ENCODE peak calls at places on chromosomes 12 and 14, in four cellular contexts. G is left ventricle myocardium inferior, U is BJ, A is fibroblast of lung. J is an unnamed sample.

GRCh38 chr14:24798911-24799310 is 164.9 kb upstream of the GZMB start:
- DNase-seq in U (no peak), A (no peak), G (no peak), J (no peak)

GRCh38 chr12:115866909-115867525 is 410.5 kb downstream of the MED13L start:
- DNase-seq in A (no peak), U (no peak), G (no peak), J (no peak)

GRCh38 chr12:52372216-52373154 is 5.2 kb upstream of the KRT85 start:
- DNase-seq in U (peak), A (peak), G (peak), J (peak)

GRCh38 chr12:85947286-85947685 is 73.2 kb downstream of the NTS start:
- DNase-seq in U (no peak), A (no peak), G (no peak), J (no peak)

GRCh38 chr12:107296681-107297086 is 203.3 kb upstream of the CRY1 start:
- DNase-seq in A (peak), U (no peak), G (no peak), J (no peak)

GRCh38 chr14:72742682-72743195 is 151.2 kb downstream of the DPF3 start:
- DNase-seq in G (no peak), A (no peak), U (no peak), J (no peak)

GRCh38 chr12:120155072-120155471 is 38.5 kb upstream of the RAB35 start:
- DNase-seq in G (no peak), U (no peak), A (no peak), J (no peak)

GRCh38 chr12:106601031-106601430 is 18.2 kb downstream of the RFX4 start:
- DNase-seq in U (no peak), A (no peak), G (no peak), J (no peak)

GRCh38 chr14:52267501-52268190 is at the start of gene PTGDR:
- DNase-seq in A (peak), G (peak), U (no peak), J (no peak)

GRCh38 chr12:53044052-53044581 is 5.7 kb upstream of the TNS2 start:
- DNase-seq in G (peak), A (no peak), U (no peak), J (no peak)

GRCh38 chr14:42023452-42023851 is 416.8 kb downstream of the LRFN5 start:
- DNase-seq in G (no peak), U (no peak), A (no peak), J (no peak)

GRCh38 chr14:97602438-97603117 is 805.4 kb downstream of the VRK1 start:
- DNase-seq in U (no peak), G (no peak), A (no peak), J (no peak)

GRCh38 chr14:38098074-38098846 is 109.4 kb upstream of the SSTR1 start:
- DNase-seq in G (no peak), U (peak), A (peak), J (no peak)

GRCh38 chr12:49304161-49304560 is 9.2 kb downstream of the PRPH start:
- DNase-seq in U (peak), G (no peak), A (peak), J (peak)

GRCh38 chr12:82554529-82554928 is 132.2 kb upstream of the TMTC2 start:
- DNase-seq in A (peak), U (no peak), G (no peak), J (no peak)

GRCh38 chr12:68317047-68317667 is 15.0 kb downstream of the MDM1 start:
- DNase-seq in A (peak), G (no peak), U (no peak), J (no peak)

GRCh38 chr14:35301334-35302210 is 9.4 kb downstream of the PSMA6 start:
- DNase-seq in G (no peak), A (no peak), U (no peak), J (no peak)

GRCh38 chr14:39229601-39230110 is 4.1 kb upstream of the MIA2 start:
- DNase-seq in A (no peak), U (no peak), G (no peak), J (no peak)

GRCh38 chr12:3205742-3206519 is 128.8 kb downstream of the TSPAN9 start:
- DNase-seq in G (no peak), U (no peak), A (peak), J (no peak)

GRCh38 chr14:20671597-20672283 is 12.6 kb upstream of the RNASE4 start:
- DNase-seq in G (no peak), U (no peak), A (no peak), J (no peak)

GRCh38 chr12:120539303-120539702 is 5.1 kb downstream of the RNF10 start:
- DNase-seq in G (no peak), U (no peak), A (peak), J (no peak)

GRCh38 chr12:70154960-70155589 is 88.2 kb upstream of the CNOT2 start:
- DNase-seq in A (no peak), U (no peak), G (no peak), J (peak)

GRCh38 chr12:24561882-24562760 is 386.8 kb downstream of the BCAT1 start:
- DNase-seq in A (peak), U (no peak), G (peak), J (no peak)

GRCh38 chr12:24562761-24563392 is 386.0 kb downstream of the BCAT1 start:
- DNase-seq in U (no peak), A (peak), G (peak), J (no peak)

GRCh38 chr12:24560192-24560591 is 388.7 kb downstream of the BCAT1 start:
- DNase-seq in U (no peak), A (peak), G (no peak), J (no peak)

GRCh38 chr12:24561411-24561871 is 387.5 kb downstream of the BCAT1 start:
- DNase-seq in G (no peak), U (no peak), A (peak), J (no peak)

GRCh38 chr12:24560867-24561266 is 388.0 kb downstream of the BCAT1 start:
- DNase-seq in A (no peak), G (no peak), U (no peak), J (no peak)
- H3K4me3 ChIP-seq in A (peak), G (peak), U (no peak), J (peak)

DNA sequence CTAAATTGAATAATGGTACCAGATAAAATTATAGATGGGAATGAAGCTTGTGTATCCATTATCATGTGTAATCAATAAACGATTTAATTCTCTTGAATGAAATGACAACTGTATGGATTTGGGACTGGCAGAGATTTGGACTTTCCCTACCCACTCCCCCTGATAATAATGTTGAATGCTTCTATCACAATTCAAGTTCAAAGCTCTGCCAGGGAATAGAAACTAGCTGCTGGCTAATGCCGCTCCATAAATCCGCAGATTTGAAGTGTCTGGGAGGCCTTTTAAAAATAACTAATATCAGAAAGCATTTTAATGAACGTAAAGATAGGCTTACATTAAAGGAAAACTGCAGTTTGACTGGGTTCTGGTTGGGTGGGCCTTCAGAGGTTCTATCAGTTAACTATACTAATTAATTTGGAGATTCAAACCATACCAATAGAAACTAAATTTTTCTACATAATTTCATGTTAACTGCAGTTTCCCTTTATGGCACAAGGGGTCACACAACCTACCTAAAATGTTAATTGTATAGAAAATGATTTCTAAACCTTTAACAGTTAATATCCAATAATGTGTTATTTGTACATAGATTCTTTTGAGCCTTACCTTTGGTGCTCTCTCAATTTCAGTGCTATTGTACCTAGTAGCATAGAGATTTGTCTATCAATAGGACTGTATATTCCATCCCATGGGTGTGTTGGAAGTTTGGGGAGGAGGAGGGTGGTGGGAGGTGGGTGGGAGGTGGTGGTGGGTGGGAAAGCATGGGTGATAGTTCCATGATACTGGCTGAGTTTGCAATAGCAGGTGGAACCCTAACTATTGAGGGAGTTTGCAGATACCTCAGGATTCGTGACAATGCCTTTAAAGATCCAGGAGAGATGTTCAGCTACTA is 4.9 kb downstream of the HNRNPA1 start:
- DNase-seq in A (no peak), G (no peak), U (no peak), J (no peak)
- TF ChIP-seq CTCF in A (peak), G (no peak), U (peak), J (no peak)

GRCh38 chr14:87286191-87286590 is 706.8 kb downstream of the GALC start:
- DNase-seq in U (no peak), G (no peak), A (no peak), J (no peak)
- H3K4me3 ChIP-seq in U (no peak), G (no peak), A (no peak), J (no peak)

DNA sequence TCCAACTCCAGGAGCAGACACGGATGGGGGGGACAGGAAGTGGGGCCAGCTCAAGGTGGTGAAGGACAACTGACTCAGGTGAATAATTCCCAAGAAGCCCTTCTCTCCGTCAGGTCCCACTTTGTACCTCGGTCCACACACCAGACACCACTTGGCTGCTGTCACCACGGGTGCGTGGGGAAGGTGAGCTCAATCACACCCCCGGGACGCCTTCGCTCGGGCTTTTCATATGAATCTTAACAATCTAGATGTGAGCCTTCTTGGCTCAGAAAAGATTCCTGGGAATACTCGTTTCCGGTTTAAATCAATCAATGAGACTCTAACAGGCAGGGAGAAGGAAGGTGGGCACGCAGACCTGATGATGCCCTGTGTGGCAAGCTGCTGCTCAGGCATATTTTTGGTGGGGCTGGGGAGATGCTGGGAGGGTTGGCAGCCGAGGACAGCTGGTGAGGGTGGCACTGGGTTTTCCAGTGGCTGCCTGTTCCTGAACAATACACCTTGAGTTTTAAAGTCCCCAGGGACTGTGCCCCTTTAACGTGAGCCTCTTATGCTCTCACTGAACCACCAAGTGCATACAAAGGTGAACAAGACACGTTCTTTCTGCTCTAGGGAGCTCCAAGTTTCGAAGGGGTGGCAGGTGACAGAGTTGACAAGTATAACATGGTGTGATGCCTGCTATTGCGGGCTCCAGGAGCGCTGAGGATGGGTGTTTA is 5.1 kb downstream of the TESC start:
- DNase-seq in U (no peak), G (no peak), A (no peak), J (no peak)
- TF ChIP-seq CTCF in U (no peak), G (no peak), A (no peak), J (no peak)

GRCh38 chr14:53306267-53306721 is 153.2 kb upstream of the DDHD1 start:
- DNase-seq in U (no peak), G (peak), A (peak), J (no peak)
- H3K4me3 ChIP-seq in U (peak), G (peak), A (peak), J (peak)

J was measured in HFF-Myc.